ENCODE peak calls at places on chromosomes 11 and 22, in nine cellular contexts. R is naive thymus-derived CD4-positive, alpha-beta T cell; A is colonic mucosa; D is HAP-1; O is HCT116; N is effector memory CD4-positive, alpha-beta T cell; Y is H7; F is left lung; P is IMR-90. G is an unnamed sample. For H3K36me3, the result is how much of the 10 kb centered on the place peaks cover.

GRCh38 chr11:102006835-102007566 is 40.2 kb upstream of the CFAP300 start:
- DNase-seq in R (no peak), A (no peak), D (no peak), O (no peak), N (no peak), Y (no peak), F (peak), P (no peak), G (no peak)

GRCh38 chr22:44523981-44524759 is 26.1 kb upstream of the RTL6 start:
- DNase-seq in R (no peak), A (peak), D (no peak), O (no peak), N (no peak), Y (no peak), F (no peak), P (peak), G (no peak)

GRCh38 chr11:126337121-126337471 is 18.4 kb upstream of the ST3GAL4 start:
- DNase-seq in R (no peak), A (no peak), D (no peak), O (no peak), N (no peak), Y (no peak), F (no peak), P (no peak), G (no peak)

GRCh38 chr11:128388182-128388815 is 199.1 kb downstream of the ETS1 start:
- DNase-seq in R (no peak), A (peak), D (no peak), O (no peak), N (no peak), Y (no peak), F (no peak), P (no peak), G (no peak)

GRCh38 chr11:75346912-75347647 is 4.4 kb downstream of the ARRB1 start:
- DNase-seq in R (no peak), A (peak), D (no peak), O (no peak), N (no peak), Y (peak), F (no peak), P (peak), G (no peak)

GRCh38 chr11:84947970-84948600 is 679.1 kb downstream of the DLG2 start:
- DNase-seq in R (no peak), A (no peak), D (no peak), O (no peak), N (no peak), Y (no peak), F (no peak), P (peak), G (no peak)

GRCh38 chr11:110972640-110973039 is 260.4 kb upstream of the ARHGAP20 start:
- DNase-seq in R (no peak), A (no peak), D (no peak), O (no peak), N (no peak), Y (no peak), F (no peak), P (peak), G (no peak)

GRCh38 chr11:17724020-17724908 is 4.9 kb downstream of the MYOD1 start:
- DNase-seq in R (no peak), A (no peak), D (no peak), O (no peak), N (no peak), Y (no peak), F (no peak), P (no peak), G (no peak)

GRCh38 chr22:39956932-39957664 is 3.1 kb upstream of the TMA7B start:
- DNase-seq in R (no peak), A (no peak), D (no peak), O (no peak), N (no peak), Y (no peak), F (no peak), P (no peak), G (peak)

GRCh38 chr22:27032121-27032761 is 374.9 kb downstream of the MIAT start:
- DNase-seq in R (no peak), A (no peak), D (peak), O (no peak), N (no peak), Y (peak), F (no peak), P (no peak), G (no peak)

GRCh38 chr11:102757823-102758549 is 22.4 kb downstream of the MMP10 start:
- DNase-seq in R (no peak), A (no peak), D (no peak), O (no peak), N (no peak), Y (no peak), F (no peak), P (peak), G (no peak)

GRCh38 chr11:45917286-45917622 is 423 bp downstream of the PEX16 start:
- DNase-seq in R (no peak), A (no peak), D (no peak), O (no peak), N (no peak), Y (peak), F (no peak), P (no peak), G (no peak)

GRCh38 chr22:38949889-38950405 is 7.5 kb upstream of the APOBEC3A start:
- DNase-seq in R (no peak), A (no peak), D (no peak), O (no peak), N (no peak), Y (no peak), F (peak), P (no peak), G (no peak)

GRCh38 chr11:77561257-77561656 is 28.5 kb upstream of the AQP11 start:
- DNase-seq in R (no peak), A (no peak), D (no peak), O (no peak), N (no peak), Y (no peak), F (no peak), P (no peak), G (no peak)

GRCh38 chr22:38761202-38762162 is 5.7 kb upstream of the SUN2 start:
- DNase-seq in R (no peak), A (no peak), D (no peak), O (no peak), N (no peak), Y (no peak), F (no peak), P (no peak), G (no peak)

GRCh38 chr11:103907136-103907535 is 129.3 kb upstream of the DDI1 start:
- DNase-seq in R (no peak), A (no peak), D (no peak), O (no peak), N (no peak), Y (no peak), F (no peak), P (no peak), G (no peak)

GRCh38 chr11:10506013-10506370 is 35.0 kb downstream of the RNF141 start:
- DNase-seq in R (no peak), A (no peak), D (no peak), O (no peak), N (no peak), Y (no peak), F (no peak), P (no peak), G (no peak)

DNA sequence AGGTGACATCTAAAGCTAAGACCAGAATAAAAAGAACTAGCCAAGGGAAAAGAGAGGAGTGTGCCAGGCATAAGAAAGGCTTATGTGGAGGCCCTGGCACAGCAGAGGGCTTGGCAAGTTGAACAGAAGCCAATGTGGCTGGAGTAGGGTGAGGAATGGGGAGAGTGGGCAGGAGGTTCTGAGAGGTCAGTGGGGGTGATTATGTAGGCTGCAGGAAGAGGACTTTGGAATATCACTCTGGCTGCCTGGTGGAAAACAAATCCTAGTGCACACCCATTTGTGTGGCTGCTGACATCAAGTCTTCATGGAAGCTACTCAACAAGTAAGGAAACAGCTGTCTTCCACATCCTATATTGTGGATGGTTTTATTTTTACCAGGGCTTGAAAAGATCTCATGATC is 3.5 kb downstream of the MRPL16 start:
- DNase-seq in R (no peak), A (no peak), D (no peak), O (no peak), N (no peak), Y (no peak), F (no peak), P (no peak), G (no peak)
- H3K36me3 ChIP-seq in R (under half), A (under half), D (half or more), O (under half), N (under half), Y (under half), F (under half), P (under half), G (under half)

GRCh38 chr22:31340765-31341247 is 5.3 kb downstream of the PATZ1 start:
- DNase-seq in R (no peak), A (no peak), D (no peak), O (no peak), N (no peak), Y (no peak), F (no peak), P (no peak), G (no peak)
- H3K36me3 ChIP-seq in R (half or more), A (under half), D (half or more), O (under half), N (under half), Y (under half), F (under half), P (half or more), G (under half)

GRCh38 chr11:47631473-47631872 is 10.9 kb downstream of the MTCH2 start:
- DNase-seq in R (no peak), A (no peak), D (no peak), O (no peak), N (no peak), Y (no peak), F (no peak), P (peak), G (no peak)
- H3K36me3 ChIP-seq in R (half or more), A (under half), D (half or more), O (half or more), N (half or more), Y (under half), F (under half), P (under half), G (under half)

DNA sequence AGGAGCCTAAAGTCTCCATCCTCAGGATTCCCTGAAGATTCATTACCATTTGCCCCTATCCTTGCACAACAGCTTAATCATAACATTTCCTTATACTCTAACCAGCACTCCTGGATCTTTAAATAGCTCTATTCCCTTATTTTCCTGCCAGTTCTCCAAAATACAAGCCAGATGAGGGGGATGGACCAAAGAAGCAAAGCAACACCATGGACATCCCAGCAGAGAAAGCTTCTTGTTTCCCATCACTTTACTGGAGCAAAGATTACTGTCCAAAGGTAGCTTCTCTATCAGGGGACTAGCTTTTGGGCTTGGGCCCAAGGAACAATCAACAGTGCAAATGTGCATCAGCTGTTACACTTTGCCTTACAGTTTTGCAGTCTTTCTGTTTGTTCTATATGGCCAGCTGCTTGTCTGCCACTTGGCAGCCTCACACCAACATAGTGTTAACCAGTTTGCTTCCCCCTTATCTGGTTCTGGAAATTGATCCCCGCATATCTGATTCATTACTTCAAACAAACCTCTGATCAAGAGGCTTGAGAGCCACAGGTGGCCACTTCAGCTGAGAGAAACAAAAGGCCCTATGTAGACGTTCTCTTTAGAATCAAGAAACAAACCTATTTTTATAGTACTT is 814.3 kb downstream of the METTL15 start:
- DNase-seq in R (no peak), A (no peak), D (no peak), O (no peak), N (no peak), Y (no peak), F (no peak), P (peak), G (no peak)
- H3K36me3 ChIP-seq in R (under half), A (under half), D (under half), O (under half), N (under half), Y (under half), F (under half), P (under half), G (under half)